ENCODE peak calls at places on chromosomes 1 and 21, in six cellular contexts. B, S, K, Q, T and D are unnamed samples.

GRCh38 chr1:230781596-230781995 is 34.4 kb downstream of the CAPN9 start:
- DNase-seq in B (no peak), S (no peak), K (no peak), Q (no peak), T (no peak), D (no peak)

GRCh38 chr1:47024138-47024856 is 828 bp downstream of the CYP4X1 start:
- DNase-seq in B (no peak), S (no peak), K (no peak), Q (no peak), T (peak; percentile 14), D (no peak)

GRCh38 chr1:21320410-21321107 is 30.3 kb upstream of the ECE1 start:
- DNase-seq in B (no peak), S (no peak), K (no peak), Q (no peak), T (no peak), D (no peak)

GRCh38 chr1:97350662-97351061 is 570.2 kb downstream of the DPYD start:
- DNase-seq in B (peak; percentile 11), S (no peak), K (no peak), Q (no peak), T (no peak), D (peak; percentile 27)

GRCh38 chr1:55420866-55421265 is 205.7 kb upstream of the USP24 start:
- DNase-seq in B (peak; percentile 78), S (no peak), K (no peak), Q (no peak), T (peak; percentile 46), D (peak; percentile 70)

GRCh38 chr1:211610779-211611556 is 32.0 kb upstream of the SLC30A1 start:
- DNase-seq in B (peak; percentile 40), S (no peak), K (no peak), Q (peak; percentile 65), T (no peak), D (peak; percentile 40)

GRCh38 chr1:109969430-109969829 is 15.1 kb upstream of the AHCYL1 start:
- DNase-seq in B (peak; percentile 45), S (no peak), K (no peak), Q (no peak), T (no peak), D (peak; percentile 51)

GRCh38 chr1:185539277-185539943 is 194.8 kb upstream of the HMCN1 start:
- DNase-seq in B (no peak), S (no peak), K (no peak), Q (no peak), T (no peak), D (no peak)

GRCh38 chr1:58773406-58773840 is 10.4 kb downstream of the JUN start:
- DNase-seq in B (peak; percentile 49), S (no peak), K (peak; percentile 71), Q (peak; percentile 87), T (peak; percentile 66), D (peak; percentile 36)

GRCh38 chr1:22747021-22747734 is 36.5 kb downstream of the EPHB2 start:
- DNase-seq in B (peak; percentile 100), S (no peak), K (no peak), Q (no peak), T (no peak), D (peak; percentile 98)

GRCh38 chr1:112465122-112465521 is 43.6 kb upstream of the WNT2B start:
- DNase-seq in B (peak; percentile 25), S (no peak), K (no peak), Q (no peak), T (no peak), D (no peak)

GRCh38 chr21:31358148-31358547 is 14.1 kb upstream of the TIAM1 start:
- DNase-seq in B (no peak), S (no peak), K (no peak), Q (no peak), T (no peak), D (no peak)

GRCh38 chr1:59143824-59144223 is 153.1 kb upstream of the FGGY start:
- DNase-seq in B (peak; percentile 83), S (no peak), K (no peak), Q (no peak), T (peak; percentile 12), D (peak; percentile 91)

GRCh38 chr1:41322835-41323234 is 38.4 kb upstream of the FOXO6 start:
- DNase-seq in B (peak; percentile 35), S (no peak), K (peak; percentile 83), Q (peak; percentile 68), T (peak; percentile 53), D (peak; percentile 9)

GRCh38 chr1:149849246-149849946 is 50.0 kb upstream of the BOLA1 start:
- DNase-seq in B (peak; percentile 1), S (no peak), K (no peak), Q (no peak), T (peak; percentile 0), D (peak; percentile 31)

GRCh38 chr1:91774520-91775203 is 111.3 kb downstream of the TGFBR3 start:
- DNase-seq in B (peak; percentile 8), S (no peak), K (no peak), Q (no peak), T (no peak), D (no peak)

GRCh38 chr1:82565546-82565945 is 764.8 kb downstream of the ADGRL2 start:
- DNase-seq in B (peak; percentile 93), S (no peak), K (no peak), Q (no peak), T (peak; percentile 3), D (peak; percentile 98)

GRCh38 chr1:109770331-109771095 is 6.8 kb upstream of the EPS8L3 start:
- DNase-seq in B (no peak), S (no peak), K (peak; percentile 48), Q (peak; percentile 25), T (no peak), D (no peak)

GRCh38 chr1:155651861-155652661 is 36.5 kb downstream of the YY1AP1 start:
- DNase-seq in B (peak; percentile 20), S (no peak), K (no peak), Q (no peak), T (no peak), D (no peak)

GRCh38 chr1:60503216-60503615 is 429.6 kb upstream of the C1orf87 start:
- DNase-seq in B (no peak), S (no peak), K (no peak), Q (no peak), T (no peak), D (peak; percentile 4)

GRCh38 chr1:25727819-25728286 is 72.1 kb upstream of the SELENON start:
- DNase-seq in B (peak; percentile 60), S (no peak), K (peak; percentile 79), Q (peak; percentile 91), T (peak; percentile 95), D (peak; percentile 42)

GRCh38 chr1:29830383-29830782 is 594.1 kb downstream of the PTPRU start:
- DNase-seq in B (no peak), S (no peak), K (no peak), Q (no peak), T (no peak), D (no peak)

GRCh38 chr1:92538048-92538412 is 51.3 kb upstream of the GFI1 start:
- DNase-seq in B (peak; percentile 37), S (no peak), K (no peak), Q (no peak), T (no peak), D (peak; percentile 50)

GRCh38 chr1:147626739-147627138 is 43.6 kb downstream of the ACP6 start:
- DNase-seq in B (no peak), S (no peak), K (no peak), Q (no peak), T (no peak), D (no peak)

GRCh38 chr1:244599937-244600350 is 53.0 kb upstream of the DESI2 start:
- DNase-seq in B (peak; percentile 67), S (no peak), K (no peak), Q (no peak), T (no peak), D (peak; percentile 78)

GRCh38 chr1:27027575-27028250 is 15.1 kb upstream of the TENT5B start:
- DNase-seq in B (no peak), S (no peak), K (peak; percentile 13), Q (no peak), T (no peak), D (peak; percentile 76)

GRCh38 chr1:39110325-39110851 is 84.2 kb downstream of the NDUFS5 start:
- DNase-seq in B (peak; percentile 51), S (no peak), K (no peak), Q (no peak), T (no peak), D (peak; percentile 84)

GRCh38 chr1:32989160-32989894 is 24.7 kb upstream of the RNF19B start:
- DNase-seq in B (peak; percentile 87), S (no peak), K (peak; percentile 78), Q (peak; percentile 86), T (peak; percentile 27), D (peak; percentile 95)

GRCh38 chr1:53754484-53755312 is 15.7 kb upstream of the GLIS1 start:
- DNase-seq in B (peak; percentile 55), S (no peak), K (no peak), Q (no peak), T (peak; percentile 62), D (peak; percentile 65)

GRCh38 chr1:29392486-29393450 is 156.4 kb downstream of the PTPRU start:
- DNase-seq in B (no peak), S (no peak), K (no peak), Q (no peak), T (no peak), D (no peak)

GRCh38 chr1:207054476-207054875 is 1.4 kb downstream of the PFKFB2 start:
- DNase-seq in B (no peak), S (no peak), K (no peak), Q (no peak), T (no peak), D (no peak)

GRCh38 chr1:61993331-61993961 is 201.2 kb upstream of the L1TD1 start:
- DNase-seq in B (peak; percentile 67), S (no peak), K (no peak), Q (no peak), T (no peak), D (peak; percentile 92)

GRCh38 chr1:57067863-57068262 is 102.0 kb upstream of the C8B start:
- DNase-seq in B (no peak), S (no peak), K (no peak), Q (peak; percentile 36), T (peak; percentile 79), D (no peak)

GRCh38 chr1:206895837-206896242 is 1.4 kb upstream of the IL24 start:
- DNase-seq in B (no peak), S (no peak), K (no peak), Q (no peak), T (no peak), D (no peak)

GRCh38 chr21:45454924-45455315 is 50.0 kb downstream of the COL18A1 start:
- DNase-seq in B (no peak), S (no peak), K (peak; percentile 52), Q (peak; percentile 55), T (no peak), D (no peak)

GRCh38 chr1:2566106-2567045 is 10.2 kb downstream of the TNFRSF14 start:
- DNase-seq in B (peak; percentile 77), S (no peak), K (peak; percentile 45), Q (no peak), T (no peak), D (peak; percentile 78)

GRCh38 chr1:148318123-148318899 is 164.8 kb downstream of the PPIAL4G start:
- DNase-seq in B (no peak), S (peak; percentile 28), K (no peak), Q (no peak), T (no peak), D (no peak)